ENCODE peak calls at places on chromosome 18, in five cellular contexts. One of them, this sample, is unnamed.

GRCh38 chr18:2103299-2103698 is 468.0 kb downstream of the METTL4 start:
- DNase-seq in heart left ventricle: no peak
- DNase-seq in aorta: no peak
- DNase-seq in GM23248: no peak
- DNase-seq in OCI-LY7: no peak
- DNase-seq in this sample: no peak

GRCh38 chr18:31646332-31646822 is 38.0 kb downstream of the B4GALT6 start:
- DNase-seq in heart left ventricle: no peak
- DNase-seq in aorta: no peak
- DNase-seq in GM23248: no peak
- DNase-seq in OCI-LY7: no peak
- DNase-seq in this sample: no peak

GRCh38 chr18:31247574-31248199 is 70.3 kb upstream of the DSG1 start:
- DNase-seq in heart left ventricle: no peak
- DNase-seq in aorta: no peak
- DNase-seq in GM23248: no peak
- DNase-seq in OCI-LY7: no peak
- DNase-seq in this sample: no peak

GRCh38 chr18:55338955-55339662 is 248.9 kb downstream of the TCF4 start:
- DNase-seq in heart left ventricle: no peak
- DNase-seq in aorta: no peak
- DNase-seq in GM23248: peak; percentile 61
- DNase-seq in OCI-LY7: no peak
- DNase-seq in this sample: no peak

GRCh38 chr18:41899535-41899934 is 55.5 kb upstream of the PIK3C3 start:
- DNase-seq in heart left ventricle: no peak
- DNase-seq in aorta: no peak
- DNase-seq in GM23248: no peak
- DNase-seq in OCI-LY7: no peak
- DNase-seq in this sample: no peak

GRCh38 chr18:26802330-26803200 is 62.9 kb downstream of the AQP4 start:
- DNase-seq in heart left ventricle: no peak
- DNase-seq in aorta: no peak
- DNase-seq in GM23248: no peak
- DNase-seq in OCI-LY7: no peak
- DNase-seq in this sample: no peak

GRCh38 chr18:13502585-13502984 is 223.8 kb downstream of the FAM210A start:
- DNase-seq in heart left ventricle: peak; percentile 66
- DNase-seq in aorta: no peak
- DNase-seq in GM23248: no peak
- DNase-seq in OCI-LY7: no peak
- DNase-seq in this sample: peak; percentile 36

GRCh38 chr18:37541517-37541916 is 24.1 kb downstream of the CELF4 start:
- DNase-seq in heart left ventricle: no peak
- DNase-seq in aorta: no peak
- DNase-seq in GM23248: no peak
- DNase-seq in OCI-LY7: no peak
- DNase-seq in this sample: no peak

GRCh38 chr18:41992066-41992465 is 37.0 kb downstream of the PIK3C3 start:
- DNase-seq in heart left ventricle: no peak
- DNase-seq in aorta: no peak
- DNase-seq in GM23248: no peak
- DNase-seq in OCI-LY7: no peak
- DNase-seq in this sample: no peak

GRCh38 chr18:74303936-74304335 is 11.7 kb upstream of the C18orf63 start:
- DNase-seq in heart left ventricle: no peak
- DNase-seq in aorta: no peak
- DNase-seq in GM23248: peak; percentile 84
- DNase-seq in OCI-LY7: no peak
- DNase-seq in this sample: no peak

GRCh38 chr18:39846277-39846676 is 2108.8 kb upstream of the PIK3C3 start:
- DNase-seq in heart left ventricle: peak; percentile 30
- DNase-seq in aorta: no peak
- DNase-seq in GM23248: peak; percentile 12
- DNase-seq in OCI-LY7: no peak
- DNase-seq in this sample: peak; percentile 26

GRCh38 chr18:28175930-28176673 is 828 bp downstream of the CDH2 start:
- DNase-seq in heart left ventricle: no peak
- DNase-seq in aorta: no peak
- DNase-seq in GM23248: peak; percentile 66
- DNase-seq in OCI-LY7: no peak
- DNase-seq in this sample: peak; percentile 18

GRCh38 chr18:63099848-63100625 is 219.5 kb downstream of the BCL2 start:
- DNase-seq in heart left ventricle: peak; percentile 90
- DNase-seq in aorta: no peak
- DNase-seq in GM23248: no peak
- DNase-seq in OCI-LY7: no peak
- DNase-seq in this sample: peak; percentile 66

GRCh38 chr18:67261931-67262552 is 254.5 kb downstream of the DSEL start:
- DNase-seq in heart left ventricle: no peak
- DNase-seq in aorta: no peak
- DNase-seq in GM23248: no peak
- DNase-seq in OCI-LY7: no peak
- DNase-seq in this sample: no peak

DNA sequence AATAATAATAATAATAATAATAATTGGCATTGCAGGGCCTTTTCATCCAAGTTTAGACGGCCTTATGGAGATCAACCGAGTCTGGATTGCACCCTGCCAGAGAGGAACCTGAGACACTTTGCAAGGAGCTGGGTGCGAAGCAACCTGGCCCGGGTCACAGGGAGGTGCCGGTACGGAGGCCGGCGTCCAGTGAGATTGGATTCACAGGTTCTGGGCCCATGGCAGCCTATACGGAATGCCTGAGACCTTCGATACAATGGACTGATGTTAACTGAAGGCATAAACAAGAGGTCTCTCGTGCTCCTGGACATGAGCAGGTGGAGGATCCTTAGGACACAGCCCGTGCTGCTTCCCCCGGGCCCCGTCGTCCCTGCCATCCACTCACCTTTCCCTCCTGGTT is 416.5 kb upstream of the SALL3 start:
- DNase-seq in heart left ventricle: no peak
- DNase-seq in aorta: no peak
- DNase-seq in GM23248: no peak
- DNase-seq in OCI-LY7: no peak
- DNase-seq in this sample: no peak
- H3K9me3 ChIP-seq in heart left ventricle: no peaks in the 10 kb centered on the region
- H3K9me3 ChIP-seq in aorta: peaks cover 4% of the 10 kb centered on the region
- H3K9me3 ChIP-seq in GM23248: no peaks in the 10 kb centered on the region
- H3K9me3 ChIP-seq in OCI-LY7: no peaks in the 10 kb centered on the region
- H3K9me3 ChIP-seq in this sample: no peaks in the 10 kb centered on the region

GRCh38 chr18:77973745-77974144 is 724.1 kb downstream of the GALR1 start:
- DNase-seq in heart left ventricle: no peak
- DNase-seq in aorta: no peak
- DNase-seq in GM23248: no peak
- DNase-seq in OCI-LY7: no peak
- DNase-seq in this sample: no peak
- H3K36me3 ChIP-seq in heart left ventricle: no peaks in the 10 kb centered on the region
- H3K36me3 ChIP-seq in aorta: no peaks in the 10 kb centered on the region
- H3K36me3 ChIP-seq in GM23248: no peaks in the 10 kb centered on the region
- H3K36me3 ChIP-seq in OCI-LY7: no peaks in the 10 kb centered on the region
- H3K36me3 ChIP-seq in this sample: no peaks in the 10 kb centered on the region

DNA sequence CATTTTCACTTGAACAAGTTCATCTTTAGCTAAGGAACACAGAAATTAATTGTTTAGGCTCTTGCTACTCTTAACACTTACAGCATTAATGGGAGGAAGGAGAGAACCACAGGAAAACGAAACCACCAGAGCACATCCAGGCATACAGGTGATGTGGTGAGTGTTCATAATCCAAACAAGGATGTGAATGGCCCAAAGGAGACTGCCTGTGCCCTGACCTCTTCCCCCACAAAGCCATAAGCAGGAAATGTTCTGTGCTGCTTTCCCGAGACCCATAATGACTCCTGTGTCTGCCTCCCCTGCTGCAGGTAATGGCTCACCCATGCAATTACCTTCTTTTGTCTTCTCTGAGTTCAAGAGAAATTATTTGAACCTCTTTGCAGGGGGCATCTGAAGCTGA is 295.9 kb upstream of the LINC00305 start:
- DNase-seq in heart left ventricle: no peak
- DNase-seq in aorta: no peak
- DNase-seq in GM23248: no peak
- DNase-seq in OCI-LY7: no peak
- DNase-seq in this sample: no peak
- H3K9me3 ChIP-seq in heart left ventricle: no peaks in the 10 kb centered on the region
- H3K9me3 ChIP-seq in aorta: no peaks in the 10 kb centered on the region
- H3K9me3 ChIP-seq in GM23248: peaks cover 4% of the 10 kb centered on the region
- H3K9me3 ChIP-seq in OCI-LY7: no peaks in the 10 kb centered on the region
- H3K9me3 ChIP-seq in this sample: no peaks in the 10 kb centered on the region

GRCh38 chr18:76592981-76593381 is 97.9 kb upstream of the ZNF516 start:
- DNase-seq in heart left ventricle: no peak
- DNase-seq in aorta: no peak
- DNase-seq in GM23248: no peak
- DNase-seq in OCI-LY7: no peak
- DNase-seq in this sample: no peak

GRCh38 chr18:76589866-76590265 is 94.8 kb upstream of the ZNF516 start:
- DNase-seq in heart left ventricle: no peak
- DNase-seq in aorta: no peak
- DNase-seq in GM23248: no peak
- DNase-seq in OCI-LY7: no peak
- DNase-seq in this sample: no peak

GRCh38 chr18:76593838-76594237 is 98.8 kb upstream of the ZNF516 start:
- DNase-seq in heart left ventricle: no peak
- DNase-seq in aorta: no peak
- DNase-seq in GM23248: no peak
- DNase-seq in OCI-LY7: no peak
- DNase-seq in this sample: no peak

GRCh38 chr18:76592096-76592495 is 97.1 kb upstream of the ZNF516 start:
- DNase-seq in heart left ventricle: no peak
- DNase-seq in aorta: no peak
- DNase-seq in GM23248: no peak
- DNase-seq in OCI-LY7: no peak
- DNase-seq in this sample: no peak

DNA sequence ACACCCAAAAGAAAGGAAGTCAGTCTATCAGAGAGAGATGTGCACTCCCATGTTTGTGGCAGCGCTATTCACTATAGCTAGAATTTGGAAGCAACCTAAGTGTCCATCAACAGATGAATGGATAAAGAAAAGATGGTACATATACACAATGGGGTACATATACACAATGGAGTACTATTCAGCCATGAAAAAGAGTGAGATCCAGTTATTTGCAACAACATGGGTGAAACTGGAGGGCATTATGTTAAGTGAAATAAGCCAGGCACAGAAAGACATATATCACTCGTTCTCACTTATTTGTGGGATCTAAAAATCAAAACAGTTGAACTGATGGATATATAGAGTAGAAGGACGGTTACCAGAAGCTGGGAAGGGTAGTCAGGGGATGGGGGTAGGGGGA is 99.9 kb upstream of the ZNF516 start:
- DNase-seq in heart left ventricle: no peak
- DNase-seq in aorta: no peak
- DNase-seq in GM23248: no peak
- DNase-seq in OCI-LY7: no peak
- DNase-seq in this sample: no peak
- H3K36me3 ChIP-seq in heart left ventricle: no peaks in the 10 kb centered on the region
- H3K36me3 ChIP-seq in aorta: no peaks in the 10 kb centered on the region
- H3K36me3 ChIP-seq in GM23248: no peaks in the 10 kb centered on the region
- H3K36me3 ChIP-seq in OCI-LY7: no peaks in the 10 kb centered on the region
- H3K36me3 ChIP-seq in this sample: no peaks in the 10 kb centered on the region

GRCh38 chr18:79901665-79902064 is 49.8 kb downstream of the SLC66A2 start:
- DNase-seq in heart left ventricle: no peak
- DNase-seq in aorta: no peak
- DNase-seq in GM23248: no peak
- DNase-seq in OCI-LY7: no peak
- DNase-seq in this sample: no peak

GRCh38 chr18:79902075-79902474 is 49.4 kb downstream of the SLC66A2 start:
- DNase-seq in heart left ventricle: peak; percentile 19
- DNase-seq in aorta: no peak
- DNase-seq in GM23248: no peak
- DNase-seq in OCI-LY7: no peak
- DNase-seq in this sample: no peak

GRCh38 chr18:79902640-79903039 is 48.8 kb downstream of the SLC66A2 start:
- DNase-seq in heart left ventricle: peak; percentile 11
- DNase-seq in aorta: no peak
- DNase-seq in GM23248: no peak
- DNase-seq in OCI-LY7: no peak
- DNase-seq in this sample: no peak

GRCh38 chr18:79899609-79900435 is 51.6 kb downstream of the SLC66A2 start:
- DNase-seq in heart left ventricle: peak; percentile 8
- DNase-seq in aorta: peak; percentile 49
- DNase-seq in GM23248: no peak
- DNase-seq in OCI-LY7: no peak
- DNase-seq in this sample: no peak

DNA sequence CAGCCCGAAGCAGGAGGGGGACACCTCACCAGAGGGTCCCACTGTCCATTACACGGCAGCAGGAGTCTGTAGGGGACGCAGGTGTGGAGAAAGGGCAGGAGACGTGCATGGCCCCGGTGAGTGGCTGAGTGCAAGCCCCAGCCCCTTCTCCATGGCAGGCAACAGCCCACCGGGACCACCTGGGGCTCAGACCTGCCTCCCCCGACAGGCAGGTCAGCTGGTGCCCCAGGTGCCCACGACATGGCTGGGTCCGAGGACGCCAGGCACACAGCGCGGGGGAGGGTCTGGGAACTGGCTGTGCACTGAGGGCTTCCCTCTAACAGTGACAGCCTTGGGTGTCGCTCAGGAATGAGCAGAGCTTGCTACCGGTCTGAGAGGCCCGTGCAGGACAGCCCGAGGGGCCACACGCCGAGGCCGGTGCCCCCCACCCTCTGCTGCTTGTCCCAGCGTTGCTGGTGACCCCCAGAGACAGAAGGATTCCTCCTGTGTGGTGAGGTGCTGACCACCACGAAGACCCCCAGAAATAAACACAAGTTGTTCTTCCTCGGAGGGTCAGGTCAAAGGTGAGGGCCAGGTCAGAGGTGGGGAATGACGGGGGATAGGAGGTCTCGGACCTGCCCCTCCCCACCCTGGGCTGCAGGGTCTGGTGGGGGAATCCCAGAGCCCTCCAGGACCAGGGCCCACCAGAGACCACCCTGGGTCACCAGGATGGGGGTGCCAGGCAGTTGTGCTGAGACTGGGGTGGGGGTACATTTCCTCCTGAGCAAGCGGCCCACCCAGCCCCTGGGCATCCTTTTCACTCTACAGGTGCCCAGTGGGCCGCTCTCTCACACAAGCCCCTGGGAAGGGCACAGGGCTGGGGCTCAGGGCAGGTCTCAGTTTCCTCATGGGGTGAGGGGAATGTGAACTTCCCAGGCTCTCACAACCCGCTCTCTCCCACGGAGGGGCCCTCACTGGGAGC is 50.6 kb downstream of the SLC66A2 start:
- DNase-seq in heart left ventricle: peak; percentile 24
- DNase-seq in aorta: peak; percentile 46
- DNase-seq in GM23248: no peak
- DNase-seq in OCI-LY7: no peak
- DNase-seq in this sample: no peak
- H3K9me3 ChIP-seq in heart left ventricle: no peaks in the 10 kb centered on the region
- H3K9me3 ChIP-seq in aorta: peaks cover 3% of the 10 kb centered on the region
- H3K9me3 ChIP-seq in GM23248: peaks cover 2% of the 10 kb centered on the region
- H3K9me3 ChIP-seq in OCI-LY7: no peaks in the 10 kb centered on the region
- H3K9me3 ChIP-seq in this sample: peaks cover 14% of the 10 kb centered on the region

GRCh38 chr18:48932822-48933510 is 17.8 kb downstream of the SMAD7 start:
- DNase-seq in heart left ventricle: no peak
- DNase-seq in aorta: no peak
- DNase-seq in GM23248: peak; percentile 64
- DNase-seq in OCI-LY7: peak; percentile 50
- DNase-seq in this sample: no peak
- H3K36me3 ChIP-seq in heart left ventricle: peaks cover 12% of the 10 kb centered on the region
- H3K36me3 ChIP-seq in aorta: no peaks in the 10 kb centered on the region
- H3K36me3 ChIP-seq in GM23248: peaks cover 4% of the 10 kb centered on the region
- H3K36me3 ChIP-seq in OCI-LY7: peaks cover 10% of the 10 kb centered on the region
- H3K36me3 ChIP-seq in this sample: peaks cover 7% of the 10 kb centered on the region

GRCh38 chr18:35588995-35589394 is 7.5 kb downstream of the GALNT1 start:
- DNase-seq in heart left ventricle: no peak
- DNase-seq in aorta: no peak
- DNase-seq in GM23248: no peak
- DNase-seq in OCI-LY7: peak; percentile 53
- DNase-seq in this sample: no peak
- H3K9me3 ChIP-seq in heart left ventricle: no peaks in the 10 kb centered on the region
- H3K9me3 ChIP-seq in aorta: no peaks in the 10 kb centered on the region
- H3K9me3 ChIP-seq in GM23248: no peaks in the 10 kb centered on the region
- H3K9me3 ChIP-seq in OCI-LY7: peaks cover 21% of the 10 kb centered on the region
- H3K9me3 ChIP-seq in this sample: peaks cover 21% of the 10 kb centered on the region